ENCODE peak calls at places on chromosome 15, in four cellular contexts. R is K562, L is GM12878, T is HepG2. J is an unnamed sample.

GRCh38 chr15:64792282-64792681 is 16.9 kb upstream of the RBPMS2 start:
- DNase-seq in R (no peak), L (no peak), T (no peak), J (no peak)

GRCh38 chr15:52857937-52858336 is 67.8 kb upstream of the ONECUT1 start:
- DNase-seq in R (no peak), L (no peak), T (no peak), J (no peak)

GRCh38 chr15:97200161-97200560 is 760.3 kb upstream of the ARRDC4 start:
- DNase-seq in R (no peak), L (no peak), T (no peak), J (no peak)

GRCh38 chr15:81480645-81481053 is 106.6 kb upstream of the TMC3 start:
- DNase-seq in R (peak), L (peak), T (peak), J (no peak)

GRCh38 chr15:67067161-67067853 is 1.9 kb downstream of the SMAD3 start:
- DNase-seq in R (peak), L (no peak), T (no peak), J (peak)

GRCh38 chr15:84034831-84035753 is 200.5 kb upstream of the GOLGA6L4 start:
- DNase-seq in R (peak), L (no peak), T (peak), J (peak)

GRCh38 chr15:47409038-47409437 is 308.3 kb upstream of the SEMA6D start:
- DNase-seq in R (no peak), L (no peak), T (no peak), J (no peak)

GRCh38 chr15:67103021-67103420 is 37.6 kb downstream of the SMAD3 start:
- DNase-seq in R (no peak), L (no peak), T (no peak), J (no peak)

GRCh38 chr15:54605556-54605955 is 591.2 kb downstream of the RSL24D1 start:
- DNase-seq in R (no peak), L (no peak), T (no peak), J (no peak)

GRCh38 chr15:89998141-89998661 is 2.9 kb upstream of the ZNF710 start:
- DNase-seq in R (peak), L (no peak), T (peak), J (no peak)

DNA sequence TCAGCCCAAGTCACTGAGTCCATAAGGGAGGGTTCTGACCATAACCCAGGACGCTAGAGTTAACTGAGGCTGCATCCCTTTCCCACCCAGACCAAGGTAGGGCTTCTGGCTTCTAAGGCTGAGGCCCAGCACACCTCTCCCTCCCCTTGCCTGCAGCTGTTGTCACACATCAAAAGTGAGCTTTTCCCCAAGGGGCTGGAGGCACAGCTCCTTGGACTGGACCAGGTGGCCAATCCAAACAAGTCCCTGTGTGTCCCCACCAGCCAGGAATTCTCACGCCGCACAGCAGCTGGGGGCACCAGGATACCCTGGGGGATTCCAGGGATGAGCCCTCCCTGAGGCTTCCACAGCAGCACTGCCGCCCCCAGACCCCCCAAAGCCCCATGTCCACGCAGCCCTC is 22.3 kb upstream of the ISLR2 start:
- DNase-seq in R (no peak), L (no peak), T (no peak), J (no peak)
- TF ChIP-seq ETV6 in R (no peak), L (no peak), T (no peak), J (no peak)

GRCh38 chr15:43105077-43105769 is 615 bp downstream of the UBR1 start:
- DNase-seq in R (peak), L (no peak), T (peak), J (no peak)
- TF ChIP-seq CREM in R (no peak), L (no peak), T (no peak), J (no peak)

DNA sequence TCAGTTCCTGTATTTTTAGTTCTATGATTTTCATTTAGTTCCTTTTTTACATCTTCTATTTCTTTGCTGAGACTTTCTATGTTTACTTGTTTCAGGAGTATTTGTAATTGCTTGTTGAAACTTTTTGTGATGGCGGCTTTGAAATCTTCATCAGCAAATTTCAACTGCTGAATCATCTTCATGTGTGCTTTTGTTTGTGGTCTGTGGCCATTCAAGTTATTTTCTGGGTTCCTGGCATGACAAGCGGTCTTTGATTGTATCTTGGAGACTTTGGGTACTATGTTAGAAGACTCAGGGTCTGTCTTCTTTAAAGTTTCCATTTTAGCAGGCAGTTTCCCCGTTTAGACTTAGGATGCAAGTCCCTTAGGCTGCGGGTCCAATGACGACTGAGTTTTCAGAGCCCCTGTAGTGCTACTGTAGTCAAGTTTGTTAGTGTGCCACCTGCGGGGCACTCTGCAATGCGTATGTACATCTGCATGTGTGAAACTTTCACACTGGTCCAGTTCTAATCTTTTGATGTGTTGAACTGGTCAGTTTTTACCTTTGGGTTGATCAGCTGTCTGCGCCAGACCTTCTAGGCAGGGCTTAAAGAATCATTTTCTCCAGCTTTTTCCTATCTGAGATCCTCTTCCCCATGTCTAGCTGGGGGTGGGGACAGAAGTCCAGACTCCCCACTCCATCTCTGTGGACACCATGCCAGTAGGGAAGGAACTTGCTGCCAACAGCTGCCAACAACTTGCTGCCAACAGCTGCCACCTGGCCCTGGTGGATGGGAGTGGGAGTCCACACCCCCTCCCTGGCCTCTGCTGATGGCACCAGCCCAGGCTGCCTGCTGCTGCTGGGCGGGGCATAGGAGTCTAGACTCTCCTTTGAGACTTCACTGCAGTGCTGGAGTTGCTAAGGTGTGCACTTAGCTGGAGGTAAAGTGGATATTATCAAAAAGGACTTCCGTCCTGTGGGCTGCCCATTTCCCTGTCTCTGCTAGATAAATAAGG is 190.9 kb downstream of the TJP1 start:
- DNase-seq in R (no peak), L (no peak), T (no peak), J (no peak)
- TF ChIP-seq ETV6 in R (no peak), L (no peak), T (no peak), J (no peak)

DNA sequence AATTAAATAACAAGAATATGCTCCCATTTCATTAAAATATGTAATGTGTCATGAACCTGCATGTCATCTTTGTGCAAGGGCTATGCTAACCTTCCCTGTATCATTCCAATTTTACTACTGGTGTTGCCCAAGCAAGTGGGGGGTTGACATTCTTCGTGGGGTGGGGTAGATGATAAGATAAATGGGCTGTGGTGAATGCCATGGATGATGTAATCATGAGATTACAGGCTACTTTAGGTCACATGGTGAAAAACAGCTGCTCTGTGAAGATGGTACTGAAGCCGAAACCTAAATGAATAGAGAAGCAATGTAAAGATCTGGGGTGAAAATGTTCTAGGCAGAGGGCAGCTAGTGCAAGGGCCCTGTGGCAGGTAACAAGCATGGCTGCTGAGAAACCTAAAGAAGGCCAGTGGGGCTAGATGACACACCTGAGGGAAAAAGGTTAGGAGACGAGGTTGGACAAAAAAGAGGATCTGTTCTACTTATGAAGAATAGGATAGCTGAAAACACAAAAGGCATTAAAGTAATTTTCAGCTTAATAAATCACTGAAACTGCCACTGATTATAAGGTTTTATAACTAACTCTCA is 35.1 kb downstream of the MTMR10 start:
- DNase-seq in R (peak), L (no peak), T (no peak), J (no peak)
- TF ChIP-seq CREM in R (no peak), L (no peak), T (no peak), J (no peak)

GRCh38 chr15:39680868-39681267 is 100.0 kb downstream of the THBS1 start:
- DNase-seq in R (no peak), L (no peak), T (no peak), J (no peak)
- TF ChIP-seq ETV6 in R (no peak), L (no peak), T (no peak), J (no peak)

GRCh38 chr15:51119120-51119519 is 24.4 kb upstream of the TNFAIP8L3 start:
- DNase-seq in R (no peak), L (no peak), T (no peak), J (no peak)
- TF ChIP-seq CREM in R (no peak), L (no peak), T (no peak), J (no peak)

GRCh38 chr15:25065286-25065685 is 110.5 kb downstream of the SNRPN start:
- DNase-seq in R (no peak), L (no peak), T (no peak), J (no peak)
- TF ChIP-seq ETV6 in R (no peak), L (no peak), T (no peak), J (no peak)

GRCh38 chr15:63232943-63233342 is 43.5 kb downstream of the RAB8B start:
- DNase-seq in R (no peak), L (no peak), T (no peak), J (no peak)

GRCh38 chr15:63233667-63234419 is 43.6 kb upstream of the APH1B start:
- DNase-seq in R (no peak), L (no peak), T (peak), J (no peak)

GRCh38 chr15:63236272-63236671 is 41.1 kb upstream of the APH1B start:
- DNase-seq in R (no peak), L (no peak), T (no peak), J (no peak)

GRCh38 chr15:63232400-63232799 is 43.0 kb downstream of the RAB8B start:
- DNase-seq in R (no peak), L (no peak), T (no peak), J (no peak)

GRCh38 chr15:63234479-63234878 is 42.9 kb upstream of the APH1B start:
- DNase-seq in R (no peak), L (no peak), T (no peak), J (no peak)
- TF ChIP-seq CREM in R (no peak), L (peak), T (no peak), J (no peak)

J was measured in WTC11.